ENCODE peak calls at places on chromosome 19, in nine cellular contexts. P is ovary; L is adrenal gland; E is IMR-90; W is CD8-positive, alpha-beta T cell; H is heart right ventricle; Z is psoas muscle; U is GM12878; F is pancreas. D is an unnamed sample.

GRCh38 chr19:2488942-2489731 is 13.2 kb downstream of the GADD45B start:
- DNase-seq in P (peak; percentile 64), W (no peak), U (no peak), E (no peak), L (peak; percentile 75), F (peak; percentile 85), H (peak; percentile 73), Z (peak; percentile 83), D (no peak)

GRCh38 chr19:52566588-52566987 is 3.5 kb upstream of the ZNF701 start:
- DNase-seq in W (no peak), Z (no peak), U (no peak), P (no peak), H (no peak), F (no peak), E (peak; percentile 84), L (no peak), D (no peak)

GRCh38 chr19:40286674-40287421 is 1.7 kb upstream of the AKT2 start:
- DNase-seq in U (no peak), W (no peak), Z (no peak), H (no peak), E (no peak), L (no peak), F (no peak), P (no peak), D (no peak)

GRCh38 chr19:46605356-46605821 is 4.3 kb downstream of the CALM3 start:
- DNase-seq in P (peak; percentile 30), E (no peak), Z (no peak), U (no peak), L (no peak), W (peak; percentile 44), F (no peak), H (no peak), D (no peak)

GRCh38 chr19:27740396-27740795 is 1472.6 kb downstream of the UQCRFS1 start:
- DNase-seq in E (no peak), U (no peak), P (no peak), W (peak; percentile 25), L (no peak), F (no peak), H (no peak), Z (no peak), D (no peak)

GRCh38 chr19:35986664-35987570 is 8.1 kb upstream of the SDHAF1 start:
- DNase-seq in E (no peak), H (peak; percentile 35), W (no peak), Z (peak; percentile 62), P (no peak), F (no peak), L (no peak), U (no peak), D (peak; percentile 48)

GRCh38 chr19:2041686-2042484 is 9.2 kb downstream of the MKNK2 start:
- DNase-seq in L (peak; percentile 99), Z (peak; percentile 99), U (peak; percentile 73), F (peak; percentile 100), P (peak; percentile 99), W (peak; percentile 100), H (peak; percentile 99), E (peak; percentile 85), D (peak; percentile 96)

GRCh38 chr19:19366691-19367396 is 38.6 kb upstream of the GATAD2A start:
- DNase-seq in Z (peak; percentile 82), P (peak; percentile 65), F (peak; percentile 83), L (peak; percentile 75), U (no peak), E (peak; percentile 64), W (peak; percentile 84), H (peak; percentile 74), D (peak; percentile 35)

GRCh38 chr19:39078436-39079200 is 5.5 kb upstream of the ACP7 start:
- DNase-seq in L (no peak), W (no peak), Z (no peak), H (no peak), P (no peak), E (peak; percentile 97), F (no peak), U (no peak), D (peak; percentile 32)

GRCh38 chr19:28519950-28520861 is 692.7 kb downstream of the UQCRFS1 start:
- DNase-seq in L (peak; percentile 65), Z (peak; percentile 86), W (no peak), U (no peak), P (no peak), H (no peak), E (no peak), F (peak; percentile 60), D (no peak)

GRCh38 chr19:50819636-50820035 is 4.0 kb downstream of the KLK1 start:
- DNase-seq in H (no peak), E (no peak), U (no peak), P (no peak), Z (no peak), F (peak; percentile 58), L (no peak), W (no peak), D (no peak)

GRCh38 chr19:50820549-50821247 is 2.9 kb downstream of the KLK1 start:
- DNase-seq in U (peak; percentile 21), Z (peak; percentile 38), W (no peak), E (no peak), F (peak; percentile 92), L (no peak), H (no peak), P (no peak), D (no peak)

GRCh38 chr19:50818859-50819472 is 4.6 kb downstream of the KLK1 start:
- DNase-seq in U (no peak), E (no peak), H (no peak), F (peak; percentile 72), W (no peak), Z (no peak), P (no peak), L (no peak), D (no peak)

GRCh38 chr19:50821248-50821612 is 2.4 kb downstream of the KLK1 start:
- DNase-seq in F (no peak), P (no peak), Z (no peak), L (no peak), W (no peak), U (no peak), H (no peak), E (no peak), D (no peak)

GRCh38 chr19:50820086-50820485 is 3.5 kb downstream of the KLK1 start:
- DNase-seq in F (no peak), W (no peak), E (no peak), P (no peak), L (no peak), H (no peak), U (no peak), Z (no peak), D (no peak)
- H3K27me3 ChIP-seq in F (no peaks in the 10 kb centered on the region), W (peaks cover 25% of the 10 kb centered on the region), E (peaks cover 43% of the 10 kb centered on the region), P (no peaks in the 10 kb centered on the region), L (peaks cover 31% of the 10 kb centered on the region), H (peaks cover 79% of the 10 kb centered on the region), U (no peaks in the 10 kb centered on the region), Z (no peaks in the 10 kb centered on the region), D (peaks cover 79% of the 10 kb centered on the region)

DNA sequence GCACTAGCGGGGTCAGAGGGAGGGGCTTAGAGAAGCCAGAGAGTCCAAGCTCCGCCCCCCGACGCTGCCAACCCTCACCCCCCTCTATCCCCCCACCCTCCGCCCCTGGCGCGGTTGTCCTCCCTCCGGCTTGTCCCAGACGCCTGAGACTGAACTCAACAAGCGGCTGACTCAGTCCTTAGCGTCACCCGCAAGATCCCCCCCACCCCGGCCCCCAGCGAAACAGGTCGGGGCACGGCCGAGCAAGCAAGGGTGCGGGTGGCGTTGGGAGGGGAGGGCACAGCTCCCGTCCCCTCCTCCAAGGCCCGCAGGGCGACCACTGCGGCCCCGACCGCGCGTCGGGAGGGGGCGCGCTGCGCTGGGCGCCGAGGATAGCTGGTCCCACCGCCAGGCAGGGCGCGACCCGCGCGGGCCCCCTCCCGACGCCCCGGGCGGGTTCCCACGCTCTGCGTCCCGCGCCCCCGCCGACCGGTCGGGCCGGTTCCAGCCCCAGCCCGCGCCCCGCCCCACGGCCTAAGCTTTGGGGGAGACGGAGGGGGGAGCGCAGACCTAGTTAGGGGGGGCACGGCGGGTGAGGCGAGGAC is 5.3 kb downstream of the NOTCH3 start:
- DNase-seq in E (peak; percentile 61), Z (peak; percentile 77), P (no peak), F (peak; percentile 83), W (no peak), L (no peak), U (no peak), H (peak; percentile 67), D (no peak)
- TF ChIP-seq CTCF in E (peak; percentile 42), Z (no peak), P (no peak), F (no peak), W (no peak), L (no peak), U (no peak), H (no peak), D (no peak)

GRCh38 chr19:49807174-49807830 is 5.8 kb downstream of the FUZ start:
- DNase-seq in E (no peak), P (peak; percentile 41), Z (no peak), U (no peak), H (no peak), L (no peak), F (peak; percentile 35), W (no peak), D (no peak)

GRCh38 chr19:49807888-49808675 is 5.0 kb downstream of the FUZ start:
- DNase-seq in W (no peak), F (no peak), L (no peak), H (no peak), E (no peak), U (no peak), P (peak; percentile 36), Z (no peak), D (no peak)

GRCh38 chr19:49809987-49810389 is 3.1 kb downstream of the FUZ start:
- DNase-seq in E (no peak), H (no peak), Z (no peak), L (no peak), W (no peak), U (no peak), P (peak; percentile 35), F (peak; percentile 38), D (no peak)

GRCh38 chr19:49809155-49809986 is 3.7 kb downstream of the FUZ start:
- DNase-seq in L (peak; percentile 85), U (no peak), W (peak; percentile 65), P (no peak), H (peak; percentile 75), Z (peak; percentile 85), E (no peak), F (peak; percentile 80), D (peak; percentile 52)

DNA sequence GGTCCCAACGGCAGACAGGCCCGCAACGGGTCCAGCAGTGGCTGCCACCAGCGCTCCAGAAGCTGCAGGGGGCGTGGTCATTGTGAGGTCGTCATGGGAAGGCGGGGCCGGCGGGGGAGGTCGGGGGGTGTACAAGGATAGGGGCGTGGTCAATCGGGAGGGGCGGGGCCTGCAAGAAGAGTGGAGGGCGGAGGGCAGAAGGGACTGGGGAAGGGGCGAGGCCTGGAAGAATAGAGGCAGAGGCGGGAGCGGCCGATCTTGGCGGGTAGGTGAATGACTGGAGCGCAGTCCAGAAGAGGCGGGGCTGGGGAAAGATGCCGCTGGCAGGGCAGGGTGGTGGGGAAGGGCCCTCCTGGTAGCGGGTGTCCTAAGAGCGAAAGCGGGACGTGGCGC is 4.3 kb downstream of the FUZ start:
- DNase-seq in F (peak; percentile 99), L (peak; percentile 98), P (peak; percentile 97), U (no peak), W (peak; percentile 82), H (peak; percentile 96), E (peak; percentile 71), Z (peak; percentile 96), D (peak; percentile 91)
- H3K4me3 ChIP-seq in F (peak overlapping the region; percentile 63), L (peak overlapping the region; percentile 12), P (peak overlapping the region; percentile 81), U (peak overlapping the region; percentile 60), W (peak overlapping the region; percentile 65), H (peak overlapping the region; percentile 85), E (peak overlapping the region; percentile 81), Z (peak overlapping the region; percentile 90), D (peak overlapping the region; percentile 78)

DNA sequence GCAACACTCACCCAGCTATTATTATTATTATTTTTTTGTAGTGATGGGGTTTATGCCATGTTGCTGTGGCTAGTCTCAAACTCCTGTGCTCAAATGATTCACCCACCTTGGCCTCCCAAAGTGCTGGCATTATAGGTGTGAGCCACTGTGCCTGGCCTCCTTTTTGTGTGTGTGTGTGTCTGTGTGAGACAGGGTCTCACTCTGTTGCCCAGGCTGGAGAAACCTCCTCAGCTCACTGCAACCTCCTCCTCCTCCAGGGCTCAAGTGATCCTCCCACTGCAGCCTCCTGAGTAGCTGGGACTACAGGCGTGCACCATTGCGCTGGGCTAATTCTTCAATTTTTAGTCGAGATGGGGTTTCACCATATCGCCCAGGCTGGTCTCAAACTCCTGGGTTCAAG is 3.6 kb upstream of the MYDGF start:
- DNase-seq in Z (no peak), W (no peak), L (no peak), U (no peak), H (no peak), P (no peak), F (no peak), E (no peak), D (no peak)
- H3K27me3 ChIP-seq in Z (no peaks in the 10 kb centered on the region), W (no peaks in the 10 kb centered on the region), L (no peaks in the 10 kb centered on the region), U (no peaks in the 10 kb centered on the region), H (no peaks in the 10 kb centered on the region), P (no peaks in the 10 kb centered on the region), F (no peaks in the 10 kb centered on the region), E (no peaks in the 10 kb centered on the region), D (no peaks in the 10 kb centered on the region)